ENCODE peak calls at places on chromosomes 13 and 19, in seven cellular contexts. T is heart left ventricle, N is cortex of kidney, Z is anterior cingulate cortex, U is lower leg skin, J is aorta, K is posterior cingulate gyrus. G is an unnamed sample.

GRCh38 chr19:1276620-1277007 is 1.3 kb downstream of the FAM174C start:
- DNase-seq in Z (no peak), N (no peak), T (no peak), K (no peak), U (no peak), J (no peak), G (no peak)

GRCh38 chr19:11475861-11476260 is 5.0 kb downstream of the ELAVL3 start:
- DNase-seq in K (no peak), Z (no peak), J (no peak), N (no peak), T (no peak), U (no peak), G (no peak)

GRCh38 chr19:14094854-14095253 is 4.3 kb upstream of the SAMD1 start:
- DNase-seq in N (no peak), Z (no peak), U (no peak), J (no peak), K (no peak), T (no peak), G (no peak)

GRCh38 chr13:38602261-38602660 is 84.6 kb upstream of the FREM2 start:
- DNase-seq in Z (no peak), K (no peak), U (no peak), T (no peak), J (no peak), N (no peak), G (no peak)

GRCh38 chr19:17394891-17395415 is 957 bp upstream of the CCDC194 start:
- DNase-seq in K (no peak), Z (no peak), N (no peak), U (no peak), J (peak), T (peak), G (no peak)

GRCh38 chr13:27923794-27924528 is 4.2 kb downstream of the PDX1 start:
- DNase-seq in T (no peak), J (no peak), N (no peak), Z (no peak), K (no peak), U (peak), G (no peak)

GRCh38 chr13:27004866-27005265 is 166.7 kb downstream of the USP12 start:
- DNase-seq in T (no peak), K (peak), N (no peak), J (no peak), Z (no peak), U (peak), G (no peak)

GRCh38 chr19:44951179-44952159 is 3.7 kb upstream of the CLPTM1 start:
- DNase-seq in Z (no peak), K (peak), J (peak), U (no peak), T (peak), N (no peak), G (peak)

GRCh38 chr19:40962460-40962961 is 28.6 kb upstream of the CYP2B6 start:
- DNase-seq in Z (no peak), K (no peak), J (no peak), T (no peak), U (peak), N (no peak), G (no peak)

GRCh38 chr13:46605824-46606554 is 53.0 kb downstream of the LRCH1 start:
- DNase-seq in J (no peak), K (no peak), Z (no peak), U (no peak), T (no peak), N (no peak), G (no peak)

GRCh38 chr19:6498294-6499036 is 3.6 kb downstream of the TUBB4A start:
- DNase-seq in T (no peak), K (no peak), Z (no peak), U (no peak), J (no peak), N (no peak), G (no peak)

GRCh38 chr19:4130635-4131438 is 6.9 kb upstream of the MAP2K2 start:
- DNase-seq in N (no peak), J (no peak), T (no peak), K (no peak), U (no peak), Z (no peak), G (no peak)

GRCh38 chr13:86087241-86087640 is 288.0 kb upstream of the SLITRK6 start:
- DNase-seq in Z (no peak), U (no peak), N (no peak), K (no peak), T (no peak), J (no peak), G (no peak)

GRCh38 chr13:77207943-77208342 is 119.0 kb downstream of the MYCBP2 start:
- DNase-seq in Z (no peak), J (no peak), U (no peak), T (no peak), K (no peak), N (no peak), G (no peak)

GRCh38 chr13:51967482-51968446 is 43.5 kb downstream of the ATP7B start:
- DNase-seq in K (no peak), Z (no peak), J (no peak), N (no peak), T (no peak), U (no peak), G (no peak)

GRCh38 chr13:53138369-53139036 is 109.9 kb downstream of the OLFM4 start:
- DNase-seq in U (peak), J (peak), K (peak), N (peak), T (no peak), Z (no peak), G (no peak)

GRCh38 chr19:43940719-43941118 is 5.6 kb upstream of the ZNF45 start:
- DNase-seq in J (no peak), Z (no peak), N (no peak), U (no peak), T (no peak), K (no peak), G (no peak)

GRCh38 chr19:5545051-5545450 is 22.7 kb downstream of the TINCR start:
- DNase-seq in Z (no peak), T (no peak), K (no peak), N (no peak), U (no peak), J (no peak), G (no peak)

GRCh38 chr19:41638624-41639023 is 11.8 kb upstream of the CEACAM4 start:
- DNase-seq in Z (no peak), J (no peak), K (no peak), T (no peak), U (no peak), N (no peak), G (no peak)

GRCh38 chr13:49791214-49791752 is 1.2 kb downstream of the KPNA3 start:
- DNase-seq in Z (no peak), N (no peak), J (no peak), U (no peak), K (no peak), T (peak), G (no peak)

GRCh38 chr19:36152061-36152885 is at the start of gene COX7A1:
- DNase-seq in T (peak), U (peak), N (no peak), Z (no peak), K (peak), J (peak), G (no peak)

GRCh38 chr13:112814905-112815585 is 125.2 kb downstream of the ATP11A start:
- DNase-seq in T (no peak), U (peak), J (no peak), Z (no peak), K (no peak), N (no peak), G (no peak)

GRCh38 chr19:18674616-18675015 is 8.9 kb upstream of the CRTC1 start:
- DNase-seq in U (no peak), N (no peak), K (peak), T (peak), J (no peak), Z (no peak), G (no peak)

GRCh38 chr13:109787135-109787954 is 962 bp upstream of the IRS2 start:
- DNase-seq in K (peak), J (no peak), Z (no peak), T (no peak), N (no peak), U (no peak), G (peak)

GRCh38 chr13:38166121-38166520 is 183.5 kb upstream of the UFM1 start:
- DNase-seq in K (no peak), J (no peak), Z (no peak), U (no peak), T (no peak), N (no peak), G (no peak)

GRCh38 chr19:50777830-50778303 is 7.6 kb downstream of the GPR32 start:
- DNase-seq in J (no peak), N (no peak), K (peak), U (no peak), Z (no peak), T (no peak), G (no peak)

GRCh38 chr13:33711441-33711840 is 106.5 kb upstream of the RFC3 start:
- DNase-seq in K (no peak), N (no peak), Z (no peak), T (no peak), J (no peak), U (no peak), G (no peak)

GRCh38 chr13:97889803-97890202 is 63.7 kb upstream of the IPO5 start:
- DNase-seq in N (no peak), U (no peak), J (no peak), Z (no peak), T (peak), K (no peak), G (no peak)

GRCh38 chr13:32225494-32225931 is 89.7 kb downstream of the ZAR1L start:
- DNase-seq in N (no peak), K (no peak), J (no peak), T (no peak), Z (no peak), U (no peak), G (no peak)

GRCh38 chr19:44807652-44808462 is 1.0 kb upstream of the BCAM start:
- DNase-seq in Z (no peak), K (no peak), N (no peak), T (no peak), U (no peak), J (no peak), G (no peak)

G was measured in occipital lobe.